ENCODE peak calls at places on chromosome 15, in six cellular contexts. X is ovary, V is thoracic aorta, S is Panc1, U is tibial nerve, N is neuronal stem cell. Q is an unnamed sample.

GRCh38 chr15:39154776-39155175 is 426.1 kb upstream of the THBS1 start:
- DNase-seq in X (no peak), V (no peak), S (no peak), U (no peak), N (no peak), Q (no peak)

GRCh38 chr15:67144609-67145306 is 79.4 kb downstream of the SMAD3 start:
- DNase-seq in X (no peak), V (no peak), S (no peak), U (no peak), N (no peak), Q (no peak)

GRCh38 chr15:20348291-20348899 is 193.2 kb downstream of the GOLGA6L6 start:
- DNase-seq in X (peak; percentile 31), V (no peak), S (no peak), U (no peak), N (no peak), Q (no peak)

GRCh38 chr15:93035953-93036810 is 52.8 kb downstream of the RGMA start:
- DNase-seq in X (peak; percentile 56), V (no peak), S (no peak), U (peak; percentile 13), N (no peak), Q (peak; percentile 64)

GRCh38 chr15:31236184-31237041 is 90.2 kb upstream of the KLF13 start:
- DNase-seq in X (peak; percentile 85), V (peak; percentile 74), S (no peak), U (peak; percentile 29), N (no peak), Q (no peak)

GRCh38 chr15:48930735-48931134 is 33.0 kb downstream of the SHC4 start:
- DNase-seq in X (no peak), V (no peak), S (no peak), U (no peak), N (no peak), Q (no peak)

GRCh38 chr15:56735589-56735988 is 2.3 kb upstream of the ZNF280D start:
- DNase-seq in X (no peak), V (no peak), S (no peak), U (no peak), N (no peak), Q (no peak)

GRCh38 chr15:100092034-100092433 is 249.7 kb downstream of the ADAMTS17 start:
- DNase-seq in X (no peak), V (no peak), S (no peak), U (no peak), N (no peak), Q (no peak)

GRCh38 chr15:84108725-84109124 is 126.8 kb upstream of the GOLGA6L4 start:
- DNase-seq in X (no peak), V (no peak), S (no peak), U (no peak), N (no peak), Q (no peak)

GRCh38 chr15:58396181-58396580 is 35.6 kb upstream of the LIPC start:
- DNase-seq in X (no peak), V (no peak), S (no peak), U (no peak), N (no peak), Q (peak; percentile 41)

GRCh38 chr15:71627604-71628003 is 182.8 kb upstream of the NR2E3 start:
- DNase-seq in X (no peak), V (no peak), S (no peak), U (no peak), N (no peak), Q (no peak)

GRCh38 chr15:59166156-59166555 is 40.5 kb upstream of the LDHAL6B start:
- DNase-seq in X (no peak), V (no peak), S (no peak), U (no peak), N (no peak), Q (no peak)

GRCh38 chr15:58330836-58331561 is 100.8 kb upstream of the LIPC start:
- DNase-seq in X (no peak), V (no peak), S (no peak), U (no peak), N (no peak), Q (no peak)

GRCh38 chr15:58486062-58486461 is 54.3 kb downstream of the LIPC start:
- DNase-seq in X (no peak), V (no peak), S (no peak), U (no peak), N (no peak), Q (peak; percentile 19)

GRCh38 chr15:48865387-48866079 is 12.4 kb upstream of the EID1 start:
- DNase-seq in X (no peak), V (no peak), S (no peak), U (no peak), N (no peak), Q (no peak)

GRCh38 chr15:79673416-79674123 is 223.2 kb downstream of the MTHFS start:
- DNase-seq in X (no peak), V (no peak), S (no peak), U (no peak), N (no peak), Q (peak; percentile 84)

GRCh38 chr15:75948761-75949296 is 45.2 kb downstream of the FBXO22 start:
- DNase-seq in X (no peak), V (no peak), S (no peak), U (no peak), N (no peak), Q (no peak)

GRCh38 chr15:31156808-31157207 is 55.3 kb upstream of the TRPM1 start:
- DNase-seq in X (no peak), V (no peak), S (no peak), U (no peak), N (no peak), Q (no peak)

GRCh38 chr15:80856809-80857377 is 77.7 kb downstream of the CEMIP start:
- DNase-seq in X (peak; percentile 58), V (no peak), S (no peak), U (no peak), N (no peak), Q (no peak)

GRCh38 chr15:25345943-25346342 is 92.9 kb downstream of the UBE3A start:
- DNase-seq in X (no peak), V (peak; percentile 7), S (no peak), U (no peak), N (peak; percentile 4), Q (peak; percentile 21)

GRCh38 chr15:27241942-27242341 is 271.0 kb downstream of the GABRG3 start:
- DNase-seq in X (no peak), V (no peak), S (no peak), U (no peak), N (no peak), Q (no peak)

GRCh38 chr15:55389276-55389631 is 18.9 kb downstream of the CCPG1 start:
- DNase-seq in X (no peak), V (no peak), S (peak; percentile 67), U (no peak), N (no peak), Q (no peak)

GRCh38 chr15:68608206-68608843 is 29.5 kb downstream of the CORO2B start:
- DNase-seq in X (peak; percentile 97), V (peak; percentile 61), S (no peak), U (peak; percentile 75), N (no peak), Q (no peak)

GRCh38 chr15:99343836-99344551 is 92.7 kb downstream of the LRRC28 start:
- DNase-seq in X (peak; percentile 43), V (no peak), S (no peak), U (no peak), N (no peak), Q (peak; percentile 30)

DNA sequence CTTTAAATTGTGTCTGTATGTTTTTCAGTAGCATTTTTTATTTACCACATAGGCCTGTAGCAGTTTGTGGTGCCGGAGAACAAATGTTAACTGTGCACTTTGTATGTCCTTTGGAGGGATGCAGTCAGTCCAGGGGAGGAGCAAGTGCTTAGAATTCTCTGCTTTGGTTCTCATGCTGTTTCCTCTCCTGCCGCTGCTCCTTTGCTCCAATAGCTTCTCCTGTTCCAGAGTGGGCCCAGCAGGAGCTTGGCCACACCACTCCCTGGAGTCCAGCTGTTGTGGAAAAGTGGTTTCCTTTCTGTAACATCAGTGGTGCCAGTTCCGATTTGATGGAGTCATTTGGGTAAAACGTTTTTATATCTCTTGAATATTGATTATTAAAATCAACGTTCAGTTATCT is 16.6 kb downstream of the TICRR start:
- DNase-seq in X (no peak), V (no peak), S (no peak), U (no peak), N (no peak), Q (no peak)
- H3K4me3 ChIP-seq in X (no peak overlapping the region), V (no peak overlapping the region), S (no peak overlapping the region), U (no peak overlapping the region), N (no peak overlapping the region), Q (no peak overlapping the region)

DNA sequence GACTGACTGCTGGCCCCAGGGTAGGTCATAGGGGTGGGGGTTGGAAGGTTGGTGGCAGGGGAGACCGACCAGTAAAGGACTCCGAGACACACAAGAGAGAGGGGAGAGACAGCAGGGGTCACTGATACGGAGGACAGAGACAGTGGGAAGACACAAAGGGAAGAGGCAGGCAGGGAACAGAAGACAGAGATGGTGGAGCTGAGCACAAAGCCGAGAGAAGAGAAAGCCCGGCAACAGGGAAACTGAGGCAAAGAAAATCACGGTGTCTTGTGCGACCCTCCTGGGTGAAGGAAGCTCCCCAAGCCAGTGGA is 502 bp downstream of the RASL12 start:
- DNase-seq in X (no peak), V (no peak), S (no peak), U (no peak), N (no peak), Q (no peak)
- H3K27me3 ChIP-seq in X (no peaks in the 10 kb centered on the region), V (no peaks in the 10 kb centered on the region), S (peaks cover 6% of the 10 kb centered on the region), U (no peaks in the 10 kb centered on the region), N (peaks cover 51% of the 10 kb centered on the region), Q (no peaks in the 10 kb centered on the region)

GRCh38 chr15:42511010-42511396 is 15.6 kb downstream of the SNAP23 start:
- DNase-seq in X (no peak), V (no peak), S (no peak), U (no peak), N (no peak), Q (no peak)

GRCh38 chr15:42507514-42507913 is 12.1 kb downstream of the SNAP23 start:
- DNase-seq in X (no peak), V (no peak), S (no peak), U (no peak), N (no peak), Q (no peak)

GRCh38 chr15:42504631-42505030 is 9.2 kb downstream of the SNAP23 start:
- DNase-seq in X (no peak), V (no peak), S (no peak), U (no peak), N (no peak), Q (no peak)

GRCh38 chr15:42508263-42508690 is 12.8 kb downstream of the SNAP23 start:
- DNase-seq in X (peak; percentile 62), V (no peak), S (no peak), U (no peak), N (no peak), Q (no peak)

GRCh38 chr15:42510258-42511009 is 15.0 kb downstream of the SNAP23 start:
- DNase-seq in X (no peak), V (no peak), S (no peak), U (no peak), N (no peak), Q (no peak)
- H3K27ac ChIP-seq in X (no peak overlapping the region), V (peak overlapping the region; percentile 72), S (no peak overlapping the region), U (no peak overlapping the region), N (no peak overlapping the region), Q (no peak overlapping the region)

DNA sequence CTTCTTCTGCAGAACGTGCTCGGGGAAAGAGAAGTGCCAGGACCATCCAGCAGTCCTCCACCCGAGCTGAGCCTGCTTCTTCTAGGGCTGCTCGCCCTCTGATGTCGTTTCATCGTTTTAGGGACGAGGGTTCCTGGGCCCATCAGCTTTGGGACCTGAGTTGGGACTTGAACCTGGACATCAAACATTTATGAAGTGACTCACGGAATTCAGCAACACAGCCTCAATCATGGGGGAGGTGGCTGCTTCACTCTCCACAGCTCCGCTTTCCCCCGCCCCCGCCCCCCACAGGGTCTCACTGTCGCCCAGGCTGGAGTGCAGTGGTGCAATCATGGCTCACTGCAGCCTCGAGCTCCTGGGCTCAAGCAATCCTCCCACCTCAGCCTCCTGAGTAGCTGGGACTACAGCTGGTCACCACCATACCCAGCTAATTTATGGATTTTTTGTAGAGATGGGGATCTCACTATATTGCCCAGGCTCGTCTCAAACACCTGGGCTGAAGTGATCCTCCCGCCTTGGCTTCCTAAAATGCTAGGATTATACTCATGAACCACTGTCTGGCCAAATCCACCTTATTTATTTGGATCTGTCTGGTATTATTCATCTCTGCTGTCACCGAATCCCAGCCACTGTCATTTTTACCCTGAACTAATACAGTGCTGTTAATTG is 725 bp upstream of the SCAMP2 start:
- DNase-seq in X (peak; percentile 48), V (no peak), S (no peak), U (no peak), N (no peak), Q (peak; percentile 36)
- H3K4me3 ChIP-seq in X (peak overlapping the region; percentile 89), V (peak overlapping the region; percentile 87), S (peak overlapping the region; percentile 85), U (peak overlapping the region; percentile 69), N (peak overlapping the region; percentile 66), Q (peak overlapping the region; percentile 85)